ENCODE peak calls at places on chromosomes 5 and 9, in six cellular contexts. I is neural progenitor cell, K is fibroblast of lung, F is keratinocyte, M is hepatocyte, X is HCT116. D is an unnamed sample.

GRCh38 chr9:115213777-115214428 is 95.9 kb upstream of the TNC start:
- DNase-seq in I (no peak), K (peak), F (peak), M (peak), X (no peak), D (peak)

GRCh38 chr5:146520731-146521130 is 4.7 kb upstream of the GPR151 start:
- DNase-seq in I (no peak), K (no peak), F (no peak), M (peak), X (peak), D (no peak)

GRCh38 chr9:106019017-106019692 is 324.8 kb downstream of the TMEM38B start:
- DNase-seq in I (no peak), K (no peak), F (no peak), M (peak), X (no peak), D (no peak)

GRCh38 chr9:129012893-129013448 is 15.2 kb downstream of the SH3GLB2 start:
- DNase-seq in I (no peak), K (no peak), F (no peak), M (peak), X (no peak), D (no peak)

GRCh38 chr9:70600479-70600878 is 186.0 kb upstream of the KLF9 start:
- DNase-seq in I (no peak), K (peak), F (no peak), M (peak), X (no peak), D (no peak)

GRCh38 chr9:72540348-72540873 is 19.0 kb downstream of the TMC1 start:
- DNase-seq in I (no peak), K (peak), F (peak), M (no peak), X (no peak), D (no peak)

GRCh38 chr5:158313739-158314464 is 455.0 kb upstream of the CLINT1 start:
- DNase-seq in I (no peak), K (no peak), F (no peak), M (no peak), X (no peak), D (no peak)

GRCh38 chr5:176612008-176612407 is 2.1 kb upstream of the GPRIN1 start:
- DNase-seq in I (no peak), K (no peak), F (no peak), M (no peak), X (no peak), D (no peak)

GRCh38 chr9:11319477-11320060 is 706.8 kb upstream of the PTPRD start:
- DNase-seq in I (peak), K (no peak), F (no peak), M (peak), X (no peak), D (peak)

GRCh38 chr5:83553000-83553486 is 81.5 kb downstream of the VCAN start:
- DNase-seq in I (no peak), K (peak), F (no peak), M (no peak), X (no peak), D (no peak)

GRCh38 chr9:14428781-14429230 is 114.9 kb upstream of the NFIB start:
- DNase-seq in I (peak), K (peak), F (no peak), M (peak), X (peak), D (peak)

GRCh38 chr5:24535646-24536045 is 109.1 kb downstream of the CDH10 start:
- DNase-seq in I (peak), K (no peak), F (no peak), M (no peak), X (no peak), D (peak)

GRCh38 chr5:151029179-151029855 is 8.9 kb downstream of the GPX3 start:
- DNase-seq in I (no peak), K (no peak), F (no peak), M (no peak), X (no peak), D (no peak)

GRCh38 chr5:135154197-135154596 is 120.2 kb upstream of the PITX1 start:
- DNase-seq in I (no peak), K (no peak), F (no peak), M (no peak), X (no peak), D (no peak)

GRCh38 chr5:180352976-180353225 is 235 bp downstream of the GFPT2 start:
- DNase-seq in I (no peak), K (no peak), F (no peak), M (no peak), X (no peak), D (no peak)

GRCh38 chr5:77133061-77133758 is 46.1 kb upstream of the ZBED3 start:
- DNase-seq in I (no peak), K (peak), F (peak), M (peak), X (peak), D (peak)

GRCh38 chr9:93081931-93082330 is 14.1 kb upstream of the CARD19 start:
- DNase-seq in I (no peak), K (peak), F (no peak), M (peak), X (no peak), D (no peak)

GRCh38 chr9:114102484-114102883 is 3.4 kb upstream of the KIF12 start:
- DNase-seq in I (no peak), K (no peak), F (no peak), M (no peak), X (no peak), D (no peak)

GRCh38 chr5:179323026-179323571 is 22.2 kb downstream of the ADAMTS2 start:
- DNase-seq in I (no peak), K (no peak), F (no peak), M (no peak), X (no peak), D (no peak)

GRCh38 chr5:112869948-112870347 is 8.9 kb downstream of the SRP19 start:
- DNase-seq in I (no peak), K (no peak), F (no peak), M (no peak), X (no peak), D (no peak)

GRCh38 chr5:38541174-38541724 is 15.2 kb downstream of the LIFR start:
- DNase-seq in I (no peak), K (no peak), F (no peak), M (no peak), X (no peak), D (no peak)

GRCh38 chr9:72809586-72809985 is 143.3 kb downstream of the ALDH1A1 start:
- DNase-seq in I (no peak), K (no peak), F (no peak), M (no peak), X (no peak), D (no peak)

GRCh38 chr9:138117101-138117750 is 239.6 kb downstream of the CACNA1B start:
- DNase-seq in I (no peak), K (no peak), F (no peak), M (peak), X (no peak), D (no peak)

GRCh38 chr5:167440846-167441245 is 850.6 kb upstream of the WWC1 start:
- DNase-seq in I (peak), K (no peak), F (no peak), M (no peak), X (no peak), D (no peak)

GRCh38 chr9:124399323-124399962 is 15.8 kb downstream of the PSMB7 start:
- DNase-seq in I (peak), K (peak), F (no peak), M (no peak), X (no peak), D (no peak)

GRCh38 chr5:75021229-75021628 is 31.1 kb downstream of the GCNT4 start:
- DNase-seq in I (no peak), K (no peak), F (no peak), M (no peak), X (no peak), D (peak)

GRCh38 chr9:120715331-120715924 is 1.2 kb upstream of the MEGF9 start:
- DNase-seq in I (peak), K (peak), F (no peak), M (peak), X (no peak), D (no peak)

GRCh38 chr5:58136416-58136815 is 323.5 kb downstream of the PLK2 start:
- DNase-seq in I (no peak), K (no peak), F (no peak), M (no peak), X (no peak), D (no peak)

GRCh38 chr9:19155106-19155999 is 28.1 kb upstream of the PLIN2 start:
- DNase-seq in I (no peak), K (no peak), F (no peak), M (no peak), X (no peak), D (no peak)

GRCh38 chr9:83144492-83144891 is 81.5 kb upstream of the RASEF start:
- DNase-seq in I (no peak), K (no peak), F (no peak), M (no peak), X (no peak), D (no peak)

GRCh38 chr9:83140061-83140460 is 77.1 kb upstream of the RASEF start:
- DNase-seq in I (no peak), K (no peak), F (no peak), M (no peak), X (no peak), D (no peak)

GRCh38 chr9:83141887-83142286 is 78.9 kb upstream of the RASEF start:
- DNase-seq in I (no peak), K (no peak), F (no peak), M (no peak), X (no peak), D (no peak)

GRCh38 chr9:83138422-83139135 is 75.6 kb upstream of the RASEF start:
- DNase-seq in I (no peak), K (no peak), F (no peak), M (no peak), X (no peak), D (no peak)

GRCh38 chr9:83142389-83142788 is 79.4 kb upstream of the RASEF start:
- DNase-seq in I (no peak), K (no peak), F (no peak), M (no peak), X (no peak), D (no peak)
- TF ChIP-seq CTCF in I (no peak), K (no peak), F (no peak), M (no peak), X (no peak), D (no peak)

GRCh38 chr9:136741885-136742568 is 713 bp downstream of the LCN10 start:
- DNase-seq in I (peak), K (no peak), F (no peak), M (no peak), X (no peak), D (no peak)
- TF ChIP-seq EZH2 in I (no peak), K (no peak), F (peak), M (no peak), X (no peak), D (no peak)

GRCh38 chr9:4680750-4681149 is 1.4 kb downstream of the CDC37L1 start:
- DNase-seq in I (no peak), K (peak), F (no peak), M (no peak), X (no peak), D (no peak)

GRCh38 chr9:4678679-4679267 is 596 bp upstream of the CDC37L1 start:
- DNase-seq in I (no peak), K (peak), F (no peak), M (peak), X (no peak), D (peak)

GRCh38 chr9:4677392-4677791 is 2.0 kb upstream of the CDC37L1 start:
- DNase-seq in I (no peak), K (no peak), F (no peak), M (no peak), X (no peak), D (no peak)

GRCh38 chr9:4680178-4680535 is 788 bp downstream of the CDC37L1 start:
- DNase-seq in I (no peak), K (peak), F (no peak), M (peak), X (no peak), D (no peak)

DNA sequence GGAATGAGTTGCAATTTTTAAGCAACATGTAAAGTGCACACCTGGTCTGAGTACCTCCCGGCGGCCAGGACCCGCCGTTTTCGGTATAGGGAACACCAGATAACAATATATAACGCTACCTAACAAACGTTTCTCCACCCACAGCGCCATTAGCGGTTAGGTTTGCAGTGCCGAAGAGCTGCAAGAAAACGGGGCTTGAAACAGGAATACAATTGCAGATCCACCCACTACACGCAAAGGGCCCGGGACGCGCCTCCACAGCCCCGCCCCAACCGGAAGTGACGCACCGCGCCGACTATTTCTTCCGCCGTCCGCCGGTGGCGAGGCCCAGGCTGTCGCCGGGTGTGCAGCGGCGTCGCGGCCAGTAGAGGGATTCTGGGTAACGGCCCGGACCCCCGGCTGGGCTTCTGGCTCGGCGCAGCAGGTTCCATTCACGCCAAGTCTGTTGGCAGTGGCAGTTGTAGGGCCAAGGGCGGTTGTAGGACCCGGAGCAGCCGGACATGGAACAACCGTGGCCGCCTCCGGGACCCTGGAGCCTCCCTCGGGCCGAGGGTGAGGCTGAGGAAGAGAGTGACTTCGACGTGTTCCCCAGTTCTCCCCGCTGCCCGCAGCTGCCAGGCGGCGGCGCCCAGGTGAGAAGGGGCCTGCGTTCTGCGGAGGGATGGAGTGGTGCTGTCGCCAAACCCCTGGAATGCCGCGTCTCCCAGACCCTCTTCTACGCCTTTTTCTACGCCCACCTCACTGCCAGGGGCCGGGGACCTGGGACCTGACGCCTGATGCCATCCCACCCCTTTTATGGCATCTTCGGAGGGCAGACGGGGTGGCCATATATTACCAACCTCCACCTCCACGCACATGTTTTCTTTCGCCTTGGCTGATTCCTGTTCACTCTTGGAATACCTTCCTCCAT is at the start of gene CDC37L1:
- DNase-seq in I (peak), K (peak), F (peak), M (peak), X (peak), D (peak)
- TF ChIP-seq CTCF in I (peak), K (peak), F (peak), M (peak), X (peak), D (peak)

GRCh38 chr5:3199941-3200340 is 395.7 kb upstream of the IRX1 start:
- DNase-seq in I (no peak), K (no peak), F (no peak), M (no peak), X (no peak), D (no peak)

GRCh38 chr5:3195991-3196390 is 399.6 kb upstream of the IRX1 start:
- DNase-seq in I (peak), K (no peak), F (no peak), M (no peak), X (no peak), D (no peak)

GRCh38 chr5:3194684-3195083 is 400.9 kb upstream of the IRX1 start:
- DNase-seq in I (peak), K (no peak), F (no peak), M (no peak), X (no peak), D (no peak)

GRCh38 chr5:3197699-3198098 is 397.9 kb upstream of the IRX1 start:
- DNase-seq in I (peak), K (no peak), F (no peak), M (peak), X (no peak), D (no peak)

DNA sequence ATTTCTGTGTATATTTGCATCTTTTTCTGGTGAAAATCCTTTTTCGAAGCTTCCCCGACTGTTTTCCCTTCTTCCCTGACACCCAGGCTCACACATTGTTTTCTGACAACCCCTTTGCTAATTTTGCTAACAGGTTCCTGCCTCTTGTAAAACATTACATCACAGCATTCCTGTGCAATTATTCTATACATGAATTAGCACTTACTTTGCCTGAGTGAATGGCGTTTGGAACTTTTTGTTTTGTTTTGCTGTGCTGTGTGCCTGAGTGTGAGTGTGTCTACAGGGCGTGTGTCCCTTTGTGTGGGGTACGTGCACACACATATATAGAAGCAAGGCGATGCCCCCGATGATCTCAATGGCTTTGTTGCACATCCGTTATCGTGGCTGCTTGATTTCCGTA is 398.4 kb upstream of the IRX1 start:
- DNase-seq in I (peak), K (no peak), F (no peak), M (no peak), X (no peak), D (no peak)
- TF ChIP-seq EZH2 in I (no peak), K (no peak), F (no peak), M (no peak), X (no peak), D (no peak)